ENCODE peak calls at places on chromosomes 12 and 14, in five cellular contexts. Y, R, V, G and O are unnamed samples.

GRCh38 chr12:88185988-88186387 is 43.9 kb downstream of the TMTC3 start:
- DNase-seq in Y (no peak), R (no peak), V (peak; percentile 79), G (no peak), O (no peak)

GRCh38 chr12:122571821-122572220 is 44.8 kb downstream of the KNTC1 start:
- DNase-seq in Y (no peak), R (no peak), V (no peak), G (no peak), O (no peak)

GRCh38 chr12:104506691-104507401 is 50.1 kb downstream of the CHST11 start:
- DNase-seq in Y (no peak), R (no peak), V (no peak), G (no peak), O (no peak)

GRCh38 chr14:89121961-89122675 is 294.9 kb downstream of the FOXN3 start:
- DNase-seq in Y (no peak), R (no peak), V (no peak), G (no peak), O (peak; percentile 35)

GRCh38 chr14:71398450-71398849 is 491.2 kb downstream of the PCNX1 start:
- DNase-seq in Y (no peak), R (no peak), V (no peak), G (no peak), O (no peak)

GRCh38 chr12:100718212-100718611 is 76.4 kb upstream of the ANO4 start:
- DNase-seq in Y (no peak), R (no peak), V (peak; percentile 18), G (no peak), O (no peak)

GRCh38 chr12:851343-851742 is 98.2 kb downstream of the RAD52 start:
- DNase-seq in Y (no peak), R (no peak), V (peak; percentile 67), G (no peak), O (no peak)

GRCh38 chr12:62793256-62794217 is 141.4 kb downstream of the PPM1H start:
- DNase-seq in Y (peak; percentile 90), R (peak; percentile 82), V (peak; percentile 85), G (peak; percentile 82), O (peak; percentile 85)

GRCh38 chr12:81212996-81213696 is 135.3 kb downstream of the ACSS3 start:
- DNase-seq in Y (no peak), R (no peak), V (no peak), G (no peak), O (no peak)

GRCh38 chr12:116964004-116964739 is 53.4 kb downstream of the FBXW8 start:
- DNase-seq in Y (no peak), R (no peak), V (no peak), G (no peak), O (no peak)

GRCh38 chr12:117178745-117179144 is 11.5 kb downstream of the FBXO21 start:
- DNase-seq in Y (no peak), R (no peak), V (no peak), G (no peak), O (no peak)

GRCh38 chr12:52232916-52233461 is at the start of gene KRT7:
- DNase-seq in Y (peak; percentile 28), R (no peak), V (no peak), G (peak; percentile 84), O (no peak)
- TF ChIP-seq CTCF in Y (no peak), R (no peak), V (no peak), G (no peak), O (no peak)

GRCh38 chr14:39988939-39989338 is 556.7 kb upstream of the FBXO33 start:
- DNase-seq in Y (no peak), R (no peak), V (peak; percentile 55), G (no peak), O (no peak)
- TF ChIP-seq CTCF in Y (peak; percentile 11), R (peak; percentile 32), V (peak; percentile 10), G (no peak), O (no peak)

GRCh38 chr12:39638178-39638577 is 18.6 kb upstream of the ABCD2 start:
- DNase-seq in Y (no peak), R (no peak), V (no peak), G (no peak), O (no peak)

GRCh38 chr12:39628836-39629235 is 9.2 kb upstream of the ABCD2 start:
- DNase-seq in Y (no peak), R (no peak), V (no peak), G (no peak), O (no peak)

GRCh38 chr12:39627914-39628313 is 8.3 kb upstream of the ABCD2 start:
- DNase-seq in Y (no peak), R (no peak), V (no peak), G (no peak), O (no peak)

DNA sequence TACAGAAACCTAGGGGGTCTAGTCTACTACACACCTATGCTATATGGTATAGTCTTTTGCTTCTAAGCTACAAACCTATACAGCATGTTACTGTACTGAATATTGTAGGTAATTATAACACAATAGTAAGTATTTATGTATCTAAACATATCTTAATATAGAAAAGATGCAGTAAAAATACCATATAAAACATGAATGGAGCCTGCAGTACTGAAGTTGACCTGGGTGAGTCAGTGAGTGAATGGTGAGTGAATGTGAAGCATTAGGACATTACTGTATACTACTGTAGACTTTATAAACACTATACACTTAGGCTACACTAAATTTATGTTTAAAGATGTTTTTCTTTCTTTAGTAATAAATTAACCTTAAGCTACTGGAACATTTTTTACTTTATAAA is 13.1 kb upstream of the ABCD2 start:
- DNase-seq in Y (no peak), R (no peak), V (no peak), G (no peak), O (no peak)
- TF ChIP-seq CTCF in Y (no peak), R (no peak), V (no peak), G (no peak), O (no peak)

GRCh38 chr12:92988622-92989130 is 59.6 kb upstream of the EEA1 start:
- DNase-seq in Y (no peak), R (no peak), V (no peak), G (no peak), O (no peak)
- TF ChIP-seq CTCF in Y (no peak), R (no peak), V (no peak), G (no peak), O (no peak)

DNA sequence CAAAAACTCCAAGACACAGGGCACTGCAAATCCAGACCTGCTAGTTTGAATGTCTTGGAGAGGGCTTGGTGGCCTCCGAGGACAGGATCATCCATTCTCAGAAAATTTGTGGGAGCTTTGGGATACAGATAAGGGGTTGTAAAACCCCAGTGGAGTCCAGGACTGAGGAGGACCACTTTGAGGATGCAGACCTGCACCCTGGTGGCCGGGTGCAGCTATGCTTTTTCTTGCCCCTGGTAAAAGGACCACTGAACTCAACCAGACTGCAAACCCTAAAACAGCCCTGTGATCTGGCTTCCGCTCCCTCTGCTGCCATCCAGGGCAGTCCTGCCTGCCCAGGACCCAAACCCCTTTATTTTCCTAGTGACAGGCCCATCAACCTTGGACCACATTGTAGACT is 169.5 kb upstream of the DAAM1 start:
- DNase-seq in Y (no peak), R (no peak), V (no peak), G (no peak), O (no peak)
- TF ChIP-seq CTCF in Y (no peak), R (no peak), V (no peak), G (no peak), O (peak; percentile 41)